ENCODE peak calls at places on chromosomes 11 and 22, in nine cellular contexts. H is heart left ventricle, L is IMR-90, Z is esophagus squamous epithelium, C is A549, R is HepG2, B is upper lobe of left lung, T is adrenal gland, P is GM12878. F is an unnamed sample.

GRCh38 chr22:23138584-23139469 is 3.0 kb downstream of the RSPH14 start:
- DNase-seq in H (no peak), L (no peak), Z (no peak), C (no peak), R (no peak), B (no peak), T (no peak), P (no peak), F (no peak)

GRCh38 chr22:43002198-43002577 is 12.8 kb downstream of the PACSIN2 start:
- DNase-seq in H (no peak), L (peak; percentile 91), Z (no peak), C (no peak), R (no peak), B (no peak), T (no peak), P (no peak), F (peak; percentile 8)

GRCh38 chr11:73189723-73190556 is 28.1 kb upstream of the P2RY2 start:
- DNase-seq in H (no peak), L (no peak), Z (no peak), C (no peak), R (no peak), B (no peak), T (no peak), P (no peak), F (peak; percentile 47)

GRCh38 chr11:68211546-68211945 is 1.6 kb downstream of the KMT5B start:
- DNase-seq in H (no peak), L (no peak), Z (no peak), C (no peak), R (no peak), B (no peak), T (peak; percentile 32), P (no peak), F (no peak)

GRCh38 chr11:45285289-45285828 is 782 bp downstream of the SYT13 start:
- DNase-seq in H (no peak), L (no peak), Z (no peak), C (no peak), R (no peak), B (peak; percentile 36), T (no peak), P (no peak), F (no peak)

GRCh38 chr22:28032896-28033295 is 113.8 kb upstream of the PITPNB start:
- DNase-seq in H (no peak), L (no peak), Z (no peak), C (no peak), R (no peak), B (no peak), T (no peak), P (no peak), F (no peak)

GRCh38 chr11:31870609-31871309 is 59.6 kb upstream of the PAX6 start:
- DNase-seq in H (peak; percentile 39), L (peak; percentile 33), Z (no peak), C (peak; percentile 47), R (peak; percentile 43), B (peak; percentile 44), T (peak; percentile 53), P (no peak), F (no peak)

GRCh38 chr11:43517518-43517917 is 158.8 kb downstream of the TTC17 start:
- DNase-seq in H (no peak), L (peak; percentile 26), Z (no peak), C (no peak), R (no peak), B (no peak), T (no peak), P (no peak), F (no peak)

GRCh38 chr11:63670077-63670737 is 969 bp downstream of the ATL3 start:
- DNase-seq in H (no peak), L (peak; percentile 45), Z (no peak), C (no peak), R (no peak), B (no peak), T (no peak), P (no peak), F (no peak)

GRCh38 chr11:63672156-63672463 is 934 bp upstream of the ATL3 start:
- DNase-seq in H (no peak), L (no peak), Z (no peak), C (no peak), R (no peak), B (no peak), T (no peak), P (no peak), F (no peak)

GRCh38 chr11:63672934-63673539 is 1.9 kb upstream of the ATL3 start:
- DNase-seq in H (no peak), L (no peak), Z (no peak), C (no peak), R (peak; percentile 39), B (no peak), T (no peak), P (no peak), F (no peak)

GRCh38 chr11:63670738-63671321 is 346 bp downstream of the ATL3 start:
- DNase-seq in H (peak; percentile 65), L (no peak), Z (no peak), C (peak; percentile 62), R (no peak), B (peak; percentile 93), T (peak; percentile 62), P (no peak), F (peak; percentile 77)

DNA sequence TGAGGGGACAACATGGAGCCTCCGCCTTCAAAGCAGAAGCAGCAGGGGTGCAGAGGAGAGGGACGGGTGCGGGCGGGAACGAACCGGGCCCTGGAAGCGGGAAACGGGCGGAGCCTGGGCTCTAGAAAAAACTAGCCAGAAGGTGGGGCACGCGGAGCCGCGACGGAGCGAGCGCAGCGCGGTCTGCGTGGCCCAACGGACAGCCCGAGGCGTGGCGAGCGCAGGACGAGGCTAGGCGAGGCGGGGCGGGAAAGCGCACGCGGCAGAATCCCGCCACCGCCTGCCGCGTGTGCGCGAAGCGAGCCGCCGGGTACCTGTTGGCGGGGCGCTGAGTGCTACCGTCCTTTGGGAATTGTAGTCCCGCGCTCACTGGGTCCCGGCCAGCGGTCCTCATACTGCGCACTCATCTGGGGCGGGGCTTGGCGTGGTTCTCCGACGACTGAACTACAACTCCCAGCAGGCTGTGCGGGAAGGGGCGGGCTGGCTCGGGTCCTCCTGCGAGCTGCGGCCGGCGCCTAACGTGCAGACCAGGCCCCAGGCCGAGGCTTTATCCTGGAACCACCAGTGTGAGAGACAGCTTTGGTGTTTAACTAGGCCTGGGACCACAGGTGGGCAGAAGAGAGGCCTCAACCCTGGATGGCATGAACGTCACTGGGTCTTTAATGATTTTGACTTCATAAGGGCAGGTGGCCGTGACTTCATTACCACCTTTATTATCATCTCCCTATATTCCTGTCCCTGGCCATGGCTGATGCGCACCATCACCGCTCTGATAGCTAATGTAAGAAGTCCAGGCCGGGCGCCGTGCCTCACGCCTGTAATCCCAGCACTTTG is at the start of gene ATL3:
- DNase-seq in H (peak; percentile 98), L (peak; percentile 93), Z (peak; percentile 79), C (peak; percentile 90), R (no peak), B (peak; percentile 96), T (peak; percentile 99), P (peak; percentile 85), F (peak; percentile 99)
- TF ChIP-seq POLR2A in H (peak; percentile 71), L (no peak), Z (no peak), C (peak; percentile 61), R (no peak), B (peak; percentile 81), T (peak; percentile 78), P (peak; percentile 88), F (no peak)

GRCh38 chr11:46942172-46942571 is 5.6 kb downstream of the CSTPP1 start:
- DNase-seq in H (no peak), L (no peak), Z (no peak), C (no peak), R (no peak), B (no peak), T (no peak), P (no peak), F (no peak)
- H3K4me3 ChIP-seq in H (no peak overlapping the region), L (no peak overlapping the region), Z (no peak overlapping the region), C (no peak overlapping the region), R (no peak overlapping the region), B (no peak overlapping the region), T (no peak overlapping the region), P (no peak overlapping the region), F (no peak overlapping the region)

GRCh38 chr11:703515-703914 is 2.5 kb upstream of the EPS8L2 start:
- DNase-seq in H (no peak), L (no peak), Z (no peak), C (no peak), R (no peak), B (no peak), T (no peak), P (no peak), F (no peak)

GRCh38 chr11:704189-704798 is 1.7 kb upstream of the EPS8L2 start:
- DNase-seq in H (no peak), L (no peak), Z (no peak), C (no peak), R (no peak), B (no peak), T (no peak), P (no peak), F (no peak)

GRCh38 chr11:706439-706956 is 467 bp downstream of the EPS8L2 start:
- DNase-seq in H (no peak), L (peak; percentile 36), Z (no peak), C (peak; percentile 41), R (no peak), B (no peak), T (peak; percentile 48), P (no peak), F (no peak)

GRCh38 chr11:705646-706438 is at the start of gene EPS8L2:
- DNase-seq in H (no peak), L (no peak), Z (no peak), C (no peak), R (no peak), B (peak; percentile 94), T (peak; percentile 30), P (no peak), F (peak; percentile 72)

DNA sequence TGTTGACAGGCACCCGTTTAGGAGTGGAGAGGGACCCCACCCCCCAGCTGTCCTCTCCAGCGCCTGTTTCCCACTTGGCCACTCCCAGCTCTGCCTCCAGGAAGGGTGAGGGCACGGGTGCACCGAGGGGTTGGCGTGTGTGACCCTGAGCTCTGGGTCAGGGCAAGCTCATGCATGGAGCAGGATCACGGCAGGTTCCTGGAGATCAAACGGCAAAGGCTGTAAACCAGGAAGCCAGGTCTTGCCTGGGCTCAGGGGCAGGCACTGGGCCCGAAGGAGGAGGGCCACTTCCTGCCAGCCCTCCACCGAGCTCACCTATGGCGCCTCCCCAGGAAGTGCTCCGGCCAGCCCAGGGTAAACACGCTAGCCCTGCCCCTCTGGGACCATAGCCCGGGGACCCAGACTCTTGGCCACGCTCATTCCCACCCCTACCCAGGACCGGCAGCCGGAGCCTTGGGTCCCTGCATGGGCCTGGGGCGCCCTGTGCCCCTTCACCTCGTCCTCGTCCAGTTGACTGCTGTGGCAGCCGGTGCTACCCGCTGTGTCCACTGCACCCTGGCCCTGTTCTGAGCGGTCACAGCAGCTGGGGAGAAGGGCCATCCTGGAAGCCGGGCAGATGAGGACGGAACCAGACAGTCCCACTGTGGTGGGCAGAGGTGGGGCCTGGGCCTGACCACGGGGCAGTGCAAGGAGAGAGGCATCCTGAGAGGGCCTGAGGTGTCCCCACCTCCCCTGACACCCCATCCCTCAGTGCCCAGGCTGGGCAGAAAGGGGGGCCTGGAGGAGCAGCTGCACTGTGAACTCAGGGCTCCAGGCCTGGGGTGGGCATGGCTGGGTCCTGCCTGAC is 1.0 kb upstream of the EPS8L2 start:
- DNase-seq in H (no peak), L (no peak), Z (no peak), C (peak; percentile 54), R (peak; percentile 93), B (peak; percentile 84), T (no peak), P (no peak), F (peak; percentile 69)
- TF ChIP-seq POLR2A in H (no peak), L (no peak), Z (no peak), C (peak; percentile 9), R (no peak), B (peak; percentile 44), T (no peak), P (peak; percentile 15), F (peak; percentile 49)

GRCh38 chr11:18748766-18749375 is 22.9 kb upstream of the IGSF22 start:
- DNase-seq in H (no peak), L (peak; percentile 37), Z (no peak), C (no peak), R (no peak), B (no peak), T (peak; percentile 14), P (no peak), F (no peak)

GRCh38 chr11:18741783-18742182 is 15.8 kb upstream of the IGSF22 start:
- DNase-seq in H (no peak), L (no peak), Z (no peak), C (no peak), R (no peak), B (no peak), T (no peak), P (no peak), F (no peak)

GRCh38 chr11:18743900-18744514 is 18.0 kb upstream of the IGSF22 start:
- DNase-seq in H (no peak), L (no peak), Z (no peak), C (no peak), R (no peak), B (peak; percentile 67), T (no peak), P (no peak), F (no peak)

GRCh38 chr11:18743365-18743764 is 17.4 kb upstream of the IGSF22 start:
- DNase-seq in H (no peak), L (no peak), Z (no peak), C (no peak), R (no peak), B (peak; percentile 60), T (no peak), P (no peak), F (no peak)

GRCh38 chr11:18745251-18745650 is 19.3 kb upstream of the IGSF22 start:
- DNase-seq in H (no peak), L (no peak), Z (no peak), C (no peak), R (no peak), B (no peak), T (no peak), P (no peak), F (no peak)
- H3K4me3 ChIP-seq in H (no peak overlapping the region), L (no peak overlapping the region), Z (no peak overlapping the region), C (no peak overlapping the region), R (no peak overlapping the region), B (no peak overlapping the region), T (no peak overlapping the region), P (no peak overlapping the region), F (no peak overlapping the region)

F was measured in sigmoid colon.